ENCODE peak calls at places on chromosomes 11 and 22, in four cellular contexts. P is kidney, E is iPS DF 6.9, M is breast epithelium. Z is an unnamed sample.

GRCh38 chr11:127471662-127472061 is 471.1 kb upstream of the KIRREL3 start:
- DNase-seq in P (no peak), E (no peak), M (no peak), Z (no peak)

GRCh38 chr22:38203855-38204497 is 2.2 kb downstream of the MAFF start:
- DNase-seq in P (no peak), E (no peak), M (no peak), Z (no peak)

GRCh38 chr11:44484211-44484610 is 81.3 kb upstream of the CD82 start:
- DNase-seq in P (no peak), E (no peak), M (no peak), Z (no peak)

GRCh38 chr22:31210830-31211503 is 1.1 kb upstream of the LIMK2 start:
- DNase-seq in P (no peak), E (no peak), M (no peak), Z (no peak)

GRCh38 chr22:36088292-36088691 is 59.7 kb upstream of the RBFOX2 start:
- DNase-seq in P (no peak), E (no peak), M (no peak), Z (no peak)

GRCh38 chr11:106087815-106088435 is 10.5 kb downstream of the AASDHPPT start:
- DNase-seq in P (no peak), E (no peak), M (peak; percentile 27), Z (peak; percentile 20)

GRCh38 chr11:112961146-112961668 is at the start of gene NCAM1:
- DNase-seq in P (peak; percentile 80), E (peak; percentile 76), M (no peak), Z (peak; percentile 84)

GRCh38 chr11:69904331-69905201 is 85.3 kb upstream of the FGF3 start:
- DNase-seq in P (peak; percentile 34), E (no peak), M (no peak), Z (no peak)

GRCh38 chr11:128890543-128891409 is at the start of gene KCNJ5:
- DNase-seq in P (peak; percentile 83), E (no peak), M (no peak), Z (no peak)

GRCh38 chr11:126636911-126637799 is 281.7 kb downstream of the ST3GAL4 start:
- DNase-seq in P (no peak), E (no peak), M (no peak), Z (no peak)

GRCh38 chr11:13008625-13009475 is at the start of gene RASSF10:
- DNase-seq in P (peak; percentile 95), E (peak; percentile 70), M (peak; percentile 92), Z (no peak)

GRCh38 chr11:60925685-60926267 is 1.5 kb downstream of the TMEM132A start:
- DNase-seq in P (no peak), E (no peak), M (no peak), Z (no peak)

GRCh38 chr11:27468643-27469332 is 3.8 kb downstream of the LGR4 start:
- DNase-seq in P (no peak), E (no peak), M (peak; percentile 33), Z (no peak)

GRCh38 chr11:121198491-121198890 is 94.1 kb upstream of the SC5D start:
- DNase-seq in P (no peak), E (no peak), M (no peak), Z (no peak)
- H3K27ac ChIP-seq in P (no peak overlapping the region), E (peak overlapping the region; percentile 80), M (no peak overlapping the region), Z (no peak overlapping the region)

DNA sequence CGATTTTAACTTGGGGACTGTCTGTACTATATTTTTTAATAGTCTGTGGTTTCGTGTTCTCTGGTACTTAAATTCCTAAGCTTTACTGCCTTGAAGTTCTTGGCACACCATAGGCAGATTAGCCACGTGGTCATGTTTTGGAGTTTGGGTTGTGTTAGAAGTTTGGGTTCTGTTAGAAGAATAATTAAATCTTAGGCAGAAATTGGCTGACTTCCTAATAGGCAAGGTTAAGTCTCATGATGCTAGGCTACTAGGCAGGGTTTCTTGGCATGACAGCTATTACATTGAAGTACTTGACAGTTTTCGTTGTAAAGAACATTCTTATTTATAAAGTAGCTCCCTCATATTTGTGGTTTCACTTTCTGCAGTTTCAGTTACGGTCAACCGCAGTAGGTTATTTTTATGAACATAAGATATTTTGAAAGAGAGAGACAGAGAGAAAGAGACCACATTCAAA is 30.0 kb upstream of the MMP7 start:
- DNase-seq in P (no peak), E (no peak), M (peak; percentile 85), Z (no peak)
- H3K27ac ChIP-seq in P (peak overlapping the region; percentile 13), E (no peak overlapping the region), M (peak overlapping the region; percentile 76), Z (no peak overlapping the region)

GRCh38 chr11:34084637-34085036 is 20.8 kb upstream of the NAT10 start:
- DNase-seq in P (no peak), E (no peak), M (no peak), Z (no peak)

GRCh38 chr11:34091825-34092224 is 13.6 kb upstream of the NAT10 start:
- DNase-seq in P (no peak), E (no peak), M (no peak), Z (no peak)

GRCh38 chr11:34086554-34087278 is 18.7 kb upstream of the NAT10 start:
- DNase-seq in P (no peak), E (no peak), M (no peak), Z (no peak)
- H3K27ac ChIP-seq in P (no peak overlapping the region), E (no peak overlapping the region), M (no peak overlapping the region), Z (no peak overlapping the region)

GRCh38 chr22:26229910-26230309 is 60.6 kb downstream of the SEZ6L start:
- DNase-seq in P (no peak), E (no peak), M (peak; percentile 64), Z (no peak)
- H3K27ac ChIP-seq in P (no peak overlapping the region), E (no peak overlapping the region), M (no peak overlapping the region), Z (no peak overlapping the region)

GRCh38 chr22:23836692-23837495 is 1.9 kb downstream of the DERL3 start:
- DNase-seq in P (peak; percentile 65), E (no peak), M (no peak), Z (no peak)

GRCh38 chr22:23837496-23837859 is 1.3 kb downstream of the DERL3 start:
- DNase-seq in P (peak; percentile 74), E (no peak), M (no peak), Z (no peak)

GRCh38 chr22:23837911-23838685 is 708 bp downstream of the DERL3 start:
- DNase-seq in P (peak; percentile 60), E (no peak), M (no peak), Z (no peak)

GRCh38 chr22:23840026-23840425 is 1.2 kb upstream of the DERL3 start:
- DNase-seq in P (no peak), E (no peak), M (no peak), Z (no peak)

GRCh38 chr22:23838686-23839468 is at the start of gene DERL3:
- DNase-seq in P (peak; percentile 99), E (peak; percentile 96), M (peak; percentile 96), Z (peak; percentile 93)
- H3K27ac ChIP-seq in P (no peak within 1 kb of the TSS), E (no peak within 1 kb of the TSS), M (no peak within 1 kb of the TSS), Z (no peak within 1 kb of the TSS)

DNA sequence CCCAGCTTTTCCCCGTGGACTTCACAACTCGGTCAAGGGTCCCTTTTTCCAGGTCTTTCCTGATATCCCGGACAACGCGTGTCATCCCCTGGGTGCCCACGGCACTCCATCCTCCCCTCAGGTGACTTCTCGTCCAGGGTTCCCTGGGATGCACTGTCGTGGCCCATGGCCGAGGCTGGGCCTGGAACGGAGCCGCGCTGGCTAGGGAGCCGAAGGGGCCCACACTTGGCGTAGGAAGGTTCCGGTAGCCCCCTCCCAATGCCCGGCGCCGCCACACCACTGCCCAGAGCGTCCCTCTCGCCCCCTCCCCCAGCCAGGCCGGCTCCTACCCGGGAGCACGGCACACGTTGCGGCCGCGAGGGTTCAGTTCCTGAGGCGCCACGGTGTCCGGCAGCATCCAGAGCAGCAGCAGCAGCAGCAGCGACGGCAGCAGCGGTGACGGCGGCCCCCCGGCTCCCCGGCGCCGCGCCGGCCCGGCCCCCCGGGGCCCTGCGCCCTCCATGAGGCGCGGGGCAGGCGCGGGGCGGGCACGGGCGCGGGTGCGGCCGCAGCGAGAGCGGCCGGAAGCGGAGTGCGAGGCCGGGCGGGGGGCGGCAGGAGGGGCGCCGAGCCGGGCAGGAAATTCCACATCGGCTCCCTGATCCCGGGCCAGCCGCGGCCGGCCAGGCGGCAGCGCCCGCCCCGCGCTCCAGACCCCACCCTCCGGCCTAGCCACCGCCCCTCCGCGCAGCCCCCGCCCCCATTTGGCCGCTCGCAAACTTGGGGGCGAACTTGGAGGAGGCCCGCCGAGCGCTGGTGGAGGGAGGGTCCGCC is at the start of gene SCARF2:
- DNase-seq in P (peak; percentile 78), E (no peak), M (no peak), Z (no peak)
- H3K27ac ChIP-seq in P (peak within 1 kb of the TSS; percentile 63), E (no peak within 1 kb of the TSS), M (peak within 1 kb of the TSS; percentile 85), Z (no peak within 1 kb of the TSS)

DNA sequence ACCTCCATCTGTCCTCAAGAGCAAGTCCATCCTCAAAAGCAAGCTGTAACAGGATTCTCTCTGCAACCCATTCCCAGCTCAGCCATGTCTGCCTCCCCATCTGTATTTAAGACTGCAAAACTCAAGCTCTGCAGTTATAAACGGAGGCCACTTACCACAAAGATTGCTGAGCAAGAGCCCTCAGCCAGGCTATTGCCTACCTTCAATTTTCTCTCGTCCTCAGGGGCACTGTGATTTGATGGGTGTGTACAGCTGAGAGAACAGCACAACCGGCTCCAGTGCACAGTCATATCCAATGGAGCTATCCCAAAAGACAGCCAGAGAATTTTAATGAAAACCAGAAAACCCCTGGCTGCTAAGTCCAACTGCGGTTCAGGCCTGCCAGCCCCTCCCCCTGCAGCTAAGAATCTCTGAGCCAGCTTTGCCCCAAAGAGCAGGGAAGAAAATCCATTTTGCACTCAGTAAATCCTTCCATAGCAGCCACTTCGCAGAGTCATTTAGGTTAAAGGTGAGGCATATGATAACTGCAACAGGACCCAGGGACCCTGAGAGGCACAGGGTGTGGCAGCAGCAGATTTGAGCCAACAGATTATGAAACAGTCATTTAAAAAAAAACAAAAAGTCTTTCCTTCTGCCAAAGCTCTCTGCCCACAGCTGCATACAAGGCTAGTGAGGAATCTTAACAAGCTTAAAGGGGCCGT is 37.6 kb downstream of the RAB30 start:
- DNase-seq in P (no peak), E (no peak), M (peak; percentile 32), Z (peak; percentile 25)
- H3K27ac ChIP-seq in P (no peak overlapping the region), E (no peak overlapping the region), M (peak overlapping the region; percentile 73), Z (peak overlapping the region; percentile 82)

GRCh38 chr22:49943405-49943765 is 17.2 kb upstream of the PIM3 start:
- DNase-seq in P (no peak), E (no peak), M (no peak), Z (no peak)
- H3K27ac ChIP-seq in P (no peak overlapping the region), E (no peak overlapping the region), M (no peak overlapping the region), Z (no peak overlapping the region)

GRCh38 chr11:11787305-11788066 is 54.3 kb upstream of the USP47 start:
- DNase-seq in P (peak; percentile 76), E (peak; percentile 50), M (peak; percentile 43), Z (peak; percentile 18)
- H3K27ac ChIP-seq in P (no peak overlapping the region), E (no peak overlapping the region), M (no peak overlapping the region), Z (no peak overlapping the region)